ENCODE peak calls at places on chromosomes 2 and 18, in six cellular contexts. P is heart left ventricle, K is progenitor cell of endocrine pancreas, H is Calu3, B is WTC11, S is cardiac fibroblast. G is an unnamed sample.

GRCh38 chr18:31516432-31516831 is 18.5 kb downstream of the DSG2 start:
- DNase-seq in P (no peak), K (no peak), H (no peak), B (no peak), S (no peak), G (no peak)

GRCh38 chr18:69240275-69240674 is 160.4 kb upstream of the DOK6 start:
- DNase-seq in P (no peak), K (no peak), H (no peak), B (no peak), S (no peak), G (no peak)

GRCh38 chr18:63788447-63789096 is 13.4 kb downstream of the SERPINB7 start:
- DNase-seq in P (no peak), K (no peak), H (peak; percentile 72), B (no peak), S (peak; percentile 45), G (peak; percentile 58)

GRCh38 chr2:84022810-84023431 is 436.2 kb downstream of the SUCLG1 start:
- DNase-seq in P (no peak), K (peak; percentile 17), H (peak; percentile 60), B (peak; percentile 22), S (peak; percentile 57), G (no peak)

GRCh38 chr2:226877491-226877890 is 41.6 kb downstream of the RHBDD1 start:
- DNase-seq in P (no peak), K (no peak), H (no peak), B (no peak), S (no peak), G (no peak)

GRCh38 chr2:234335676-234336228 is 161.1 kb downstream of the ARL4C start:
- DNase-seq in P (peak; percentile 75), K (no peak), H (no peak), B (no peak), S (peak; percentile 78), G (peak; percentile 56)

GRCh38 chr2:164717000-164717597 is 95.8 kb upstream of the GRB14 start:
- DNase-seq in P (no peak), K (no peak), H (peak; percentile 28), B (no peak), S (peak; percentile 60), G (no peak)

GRCh38 chr18:28511421-28511821 is 334.5 kb upstream of the CDH2 start:
- DNase-seq in P (no peak), K (no peak), H (no peak), B (no peak), S (peak; percentile 11), G (no peak)

GRCh38 chr2:25340340-25340886 is 1.3 kb downstream of the DNMT3A start:
- DNase-seq in P (no peak), K (no peak), H (no peak), B (no peak), S (no peak), G (no peak)

GRCh38 chr2:134411279-134411827 is 157.5 kb downstream of the MGAT5 start:
- DNase-seq in P (no peak), K (no peak), H (no peak), B (no peak), S (no peak), G (no peak)

GRCh38 chr2:168920504-168921157 is 19.5 kb downstream of the G6PC2 start:
- DNase-seq in P (no peak), K (no peak), H (peak; percentile 44), B (no peak), S (peak; percentile 60), G (no peak)

GRCh38 chr2:14907014-14907612 is 274.6 kb downstream of the LRATD1 start:
- DNase-seq in P (no peak), K (no peak), H (peak; percentile 6), B (no peak), S (no peak), G (no peak)

GRCh38 chr2:120383191-120383590 is 37.3 kb downstream of the INHBB start:
- DNase-seq in P (peak; percentile 18), K (no peak), H (no peak), B (no peak), S (no peak), G (no peak)

GRCh38 chr2:171227066-171227782 is 66.5 kb upstream of the TLK1 start:
- DNase-seq in P (no peak), K (no peak), H (no peak), B (no peak), S (no peak), G (no peak)

GRCh38 chr2:217899231-217900009 is 103.4 kb downstream of the TNS1 start:
- DNase-seq in P (no peak), K (peak; percentile 48), H (peak; percentile 77), B (peak; percentile 89), S (peak; percentile 87), G (no peak)

GRCh38 chr2:238728322-238729260 is 119.3 kb upstream of the TWIST2 start:
- DNase-seq in P (no peak), K (no peak), H (no peak), B (no peak), S (peak; percentile 73), G (no peak)

GRCh38 chr2:181575650-181576025 is 81.3 kb downstream of the CERKL start:
- DNase-seq in P (no peak), K (no peak), H (no peak), B (no peak), S (no peak), G (no peak)

GRCh38 chr2:172458561-172459124 is 31.3 kb downstream of the ITGA6 start:
- DNase-seq in P (no peak), K (no peak), H (no peak), B (no peak), S (no peak), G (no peak)

GRCh38 chr2:54161660-54162059 is 46.2 kb downstream of the ACYP2 start:
- DNase-seq in P (no peak), K (no peak), H (no peak), B (no peak), S (peak; percentile 19), G (no peak)

GRCh38 chr2:80086831-80087230 is 217.7 kb downstream of the LRRTM1 start:
- DNase-seq in P (no peak), K (no peak), H (no peak), B (no peak), S (peak; percentile 67), G (no peak)

GRCh38 chr2:172323256-172323655 is 104.1 kb upstream of the ITGA6 start:
- DNase-seq in P (no peak), K (no peak), H (no peak), B (no peak), S (no peak), G (no peak)

GRCh38 chr2:215489288-215489848 is 53.5 kb upstream of the FN1 start:
- DNase-seq in P (no peak), K (no peak), H (no peak), B (no peak), S (no peak), G (no peak)

GRCh38 chr2:151486100-151486499 is 76.4 kb downstream of the RIF1 start:
- DNase-seq in P (no peak), K (no peak), H (no peak), B (no peak), S (no peak), G (no peak)

GRCh38 chr2:113175101-113175628 is 1.4 kb downstream of the PSD4 start:
- DNase-seq in P (no peak), K (no peak), H (no peak), B (no peak), S (no peak), G (peak; percentile 67)

GRCh38 chr2:158968396-158969161 is at the start of gene TANC1:
- DNase-seq in P (peak; percentile 96), K (peak; percentile 91), H (peak; percentile 95), B (peak; percentile 91), S (peak; percentile 95), G (peak; percentile 39)

GRCh38 chr2:15940661-15941482 is 522 bp downstream of the MYCN start:
- DNase-seq in P (no peak), K (peak; percentile 15), H (no peak), B (peak; percentile 25), S (peak; percentile 3), G (no peak)

GRCh38 chr18:58180738-58181353 is 136.8 kb downstream of the NEDD4L start:
- DNase-seq in P (no peak), K (peak; percentile 47), H (peak; percentile 72), B (peak; percentile 72), S (peak; percentile 53), G (peak; percentile 34)

GRCh38 chr2:6966541-6966940 is 49.3 kb downstream of the RNF144A start:
- DNase-seq in P (no peak), K (no peak), H (no peak), B (no peak), S (no peak), G (no peak)

GRCh38 chr2:6970976-6971480 is 53.8 kb downstream of the RNF144A start:
- DNase-seq in P (no peak), K (no peak), H (no peak), B (no peak), S (no peak), G (no peak)

GRCh38 chr2:6970551-6970950 is 53.3 kb downstream of the RNF144A start:
- DNase-seq in P (no peak), K (no peak), H (no peak), B (no peak), S (no peak), G (no peak)

GRCh38 chr2:6967301-6967700 is 50.1 kb downstream of the RNF144A start:
- DNase-seq in P (no peak), K (no peak), H (no peak), B (no peak), S (no peak), G (no peak)

DNA sequence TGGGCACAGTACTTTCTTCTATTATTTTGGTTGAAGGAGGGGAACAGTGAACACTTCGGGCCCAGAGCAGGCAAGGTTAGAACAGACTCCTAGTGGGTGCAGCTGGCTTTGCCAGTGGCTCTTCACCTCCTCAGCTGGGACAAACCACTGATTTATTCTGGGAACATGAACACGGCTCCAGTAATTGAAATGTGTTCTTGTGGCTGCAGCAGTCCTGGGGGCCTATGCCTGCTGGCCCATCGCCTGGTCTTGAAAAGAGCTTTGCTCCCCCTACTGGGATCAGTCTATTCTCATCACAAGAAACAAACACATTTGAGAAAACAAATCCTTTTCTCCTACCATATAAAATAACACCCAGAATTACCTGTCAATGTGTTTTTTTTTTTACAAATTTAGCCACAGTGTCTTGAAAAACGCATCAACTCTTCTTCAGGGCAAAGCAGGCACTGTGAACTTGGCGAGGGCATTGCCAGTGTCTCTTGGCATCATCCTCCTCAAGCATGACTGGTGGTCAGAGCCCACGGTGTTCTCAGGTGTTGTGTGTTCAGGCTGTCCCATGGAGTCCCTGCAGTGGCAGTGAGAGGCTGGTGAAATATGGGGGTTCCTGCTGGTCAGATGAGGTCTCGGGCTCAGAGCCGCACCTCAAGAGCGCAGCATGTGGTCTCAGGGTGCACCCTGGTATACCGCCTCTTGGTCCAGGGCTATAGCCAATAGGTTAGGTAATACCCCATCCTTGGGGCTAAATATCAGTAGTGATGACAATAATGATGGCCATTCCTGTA is 51.3 kb downstream of the RNF144A start:
- DNase-seq in P (no peak), K (no peak), H (no peak), B (no peak), S (peak; percentile 56), G (no peak)
- TF ChIP-seq CTCF in P (peak; percentile 32), K (no peak), H (no peak), B (no peak), S (no peak), G (no peak)

GRCh38 chr2:101873543-101873942 is 118.2 kb upstream of the IL1R2 start:
- DNase-seq in P (no peak), K (no peak), H (no peak), B (no peak), S (no peak), G (no peak)
- TF ChIP-seq CTCF in P (no peak), K (no peak), H (no peak), B (no peak), S (no peak), G (no peak)

GRCh38 chr2:50346104-50346503 is 685.8 kb downstream of the NRXN1 start:
- DNase-seq in P (no peak), K (no peak), H (no peak), B (peak; percentile 64), S (no peak), G (no peak)
- TF ChIP-seq CTCF in P (no peak), K (peak; percentile 8), H (no peak), B (no peak), S (no peak), G (no peak)

GRCh38 chr2:98730851-98731708 is at the start of gene MGAT4A:
- DNase-seq in P (peak; percentile 94), K (peak; percentile 58), H (peak; percentile 71), B (peak; percentile 48), S (peak; percentile 53), G (peak; percentile 76)
- TF ChIP-seq CTCF in P (no peak), K (no peak), H (no peak), B (no peak), S (no peak), G (no peak)

G was measured in natural killer cell.